ENCODE peak calls at places on chromosomes 11 and 22, in four cellular contexts. Y, I, F and E are unnamed samples.

GRCh38 chr11:27201454-27202302 is 161.1 kb downstream of the BBOX1 start:
- DNase-seq in Y (peak), I (peak), F (no peak), E (no peak)

GRCh38 chr11:25924586-25924985 is 407.3 kb upstream of the ANO3 start:
- DNase-seq in I (no peak), Y (no peak), F (no peak), E (no peak)

GRCh38 chr11:11244470-11245080 is 108.5 kb downstream of the CSNK2A3 start:
- DNase-seq in F (no peak), I (no peak), Y (no peak), E (no peak)

GRCh38 chr22:37807410-37808293 is at the start of gene GCAT:
- DNase-seq in I (peak), F (peak), Y (peak), E (peak)

GRCh38 chr11:11731311-11732083 is 109.7 kb upstream of the GALNT18 start:
- DNase-seq in F (no peak), Y (no peak), I (no peak), E (no peak)

GRCh38 chr22:35631597-35631996 is 14.5 kb upstream of the MB start:
- DNase-seq in I (peak), Y (peak), F (peak), E (peak)

GRCh38 chr11:6418958-6419611 is at the start of gene APBB1:
- DNase-seq in F (no peak), Y (no peak), I (peak), E (peak)

GRCh38 chr11:2418961-2419360 is 18.4 kb downstream of the TSSC4 start:
- DNase-seq in I (no peak), F (no peak), Y (no peak), E (no peak)

GRCh38 chr22:20244744-20245576 is 23.2 kb downstream of the RTN4R start:
- DNase-seq in F (no peak), Y (no peak), I (peak), E (no peak)

GRCh38 chr11:15835705-15836411 is 520.5 kb downstream of the SOX6 start:
- DNase-seq in Y (no peak), F (no peak), I (no peak), E (no peak)

GRCh38 chr11:76613901-76614300 is 56.6 kb downstream of the LRRC32 start:
- DNase-seq in F (no peak), I (no peak), Y (no peak), E (no peak)

GRCh38 chr11:76616676-76617552 is 53.6 kb downstream of the LRRC32 start:
- DNase-seq in Y (no peak), F (no peak), I (no peak), E (no peak)

GRCh38 chr11:76614471-76615183 is 55.9 kb downstream of the LRRC32 start:
- DNase-seq in F (no peak), Y (no peak), I (no peak), E (no peak)

GRCh38 chr11:76617553-76618265 is 52.8 kb downstream of the LRRC32 start:
- DNase-seq in Y (no peak), I (no peak), F (no peak), E (no peak)

DNA sequence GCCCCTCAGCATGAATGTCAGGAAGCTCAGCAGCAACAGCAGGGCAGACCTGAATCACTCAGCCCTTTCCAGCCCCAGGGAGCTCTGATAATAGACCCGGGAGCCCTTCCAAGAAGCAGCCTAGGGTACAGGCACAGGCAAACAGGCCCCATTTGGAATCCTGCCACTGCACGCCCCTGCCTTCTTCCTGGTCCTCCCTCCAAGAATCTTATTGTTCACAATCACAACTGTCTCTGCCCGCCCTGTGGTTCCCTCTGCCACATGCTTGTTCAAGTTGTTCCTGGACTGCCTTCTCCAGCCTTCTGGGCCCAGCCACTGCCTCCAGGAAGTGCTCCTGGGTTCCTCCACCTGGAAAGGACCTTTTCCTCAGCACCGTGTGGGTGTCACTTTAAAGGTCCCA is 54.6 kb downstream of the LRRC32 start:
- DNase-seq in I (no peak), F (no peak), Y (no peak), E (no peak)
- TF ChIP-seq JUN in I (no peak), F (no peak), Y (no peak), E (no peak)

GRCh38 chr11:7971846-7972245 is 6.6 kb upstream of the NLRP10 start:
- DNase-seq in Y (no peak), I (no peak), F (no peak), E (no peak)

GRCh38 chr11:7967826-7968225 is 2.6 kb upstream of the NLRP10 start:
- DNase-seq in I (no peak), Y (no peak), F (no peak), E (no peak)

GRCh38 chr11:7967097-7967496 is 1.9 kb upstream of the NLRP10 start:
- DNase-seq in Y (no peak), I (no peak), F (no peak), E (no peak)

GRCh38 chr11:7968686-7969085 is 3.4 kb upstream of the NLRP10 start:
- DNase-seq in F (no peak), Y (no peak), I (no peak), E (no peak)

DNA sequence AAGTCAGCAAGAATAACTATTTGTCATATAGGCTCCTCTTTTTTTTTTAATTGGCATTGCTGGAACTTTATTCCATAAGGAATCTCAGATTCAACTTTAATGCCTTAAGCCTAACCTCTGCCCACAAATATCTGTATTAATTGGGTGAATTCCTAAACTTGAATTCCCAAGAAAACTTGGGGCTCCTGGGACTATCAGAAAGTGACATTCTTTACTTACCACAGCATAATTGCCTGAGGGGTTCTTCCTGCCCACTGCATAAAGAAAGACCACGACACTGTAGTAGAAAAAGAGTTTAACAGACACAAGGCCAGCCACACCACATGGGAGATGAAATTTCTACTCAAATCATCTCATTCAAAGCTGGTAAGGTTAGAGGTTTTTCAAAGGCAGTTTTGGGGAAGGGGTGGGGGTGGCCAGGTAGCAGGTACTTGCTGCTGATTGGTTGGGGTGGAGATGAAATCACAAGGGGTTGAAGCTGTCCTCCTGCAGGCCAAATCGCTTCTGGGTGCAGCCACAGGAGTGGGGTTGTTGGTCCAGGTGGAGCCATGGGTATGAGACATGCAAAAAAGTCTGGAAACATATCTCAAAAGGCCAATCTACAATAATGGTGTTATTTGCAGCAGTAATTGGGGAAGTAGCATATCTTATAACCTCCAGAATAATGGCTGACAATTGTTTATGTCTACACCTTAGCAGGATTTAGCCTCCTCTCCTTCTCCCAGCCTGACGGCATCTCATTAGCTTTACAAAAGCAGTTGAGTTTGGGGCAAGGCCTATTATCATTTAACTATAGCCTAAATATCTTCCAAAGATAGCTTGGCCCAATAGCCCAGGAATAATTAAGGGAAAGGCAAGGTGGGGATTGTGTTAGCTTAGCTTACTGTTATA is 4.8 kb upstream of the NLRP10 start:
- DNase-seq in Y (no peak), F (peak), I (no peak), E (peak)
- TF ChIP-seq MAX in Y (no peak), F (no peak), I (no peak), E (no peak)

GRCh38 chr11:78420796-78421209 is 3.2 kb upstream of the GAB2 start:
- DNase-seq in Y (no peak), F (no peak), I (no peak), E (no peak)
- TF ChIP-seq ATF2 in Y (no peak), F (no peak), I (no peak), E (no peak)

GRCh38 chr11:69209936-69210659 is 54.4 kb downstream of the SMIM38 start:
- DNase-seq in F (no peak), I (peak), Y (peak), E (peak)

GRCh38 chr11:69209038-69209350 is 53.3 kb downstream of the SMIM38 start:
- DNase-seq in I (no peak), Y (no peak), F (no peak), E (peak)

GRCh38 chr11:69209421-69209820 is 53.7 kb downstream of the SMIM38 start:
- DNase-seq in Y (no peak), F (no peak), I (no peak), E (no peak)

GRCh38 chr11:69211540-69212120 is 55.9 kb downstream of the SMIM38 start:
- DNase-seq in F (no peak), I (no peak), Y (no peak), E (peak)

DNA sequence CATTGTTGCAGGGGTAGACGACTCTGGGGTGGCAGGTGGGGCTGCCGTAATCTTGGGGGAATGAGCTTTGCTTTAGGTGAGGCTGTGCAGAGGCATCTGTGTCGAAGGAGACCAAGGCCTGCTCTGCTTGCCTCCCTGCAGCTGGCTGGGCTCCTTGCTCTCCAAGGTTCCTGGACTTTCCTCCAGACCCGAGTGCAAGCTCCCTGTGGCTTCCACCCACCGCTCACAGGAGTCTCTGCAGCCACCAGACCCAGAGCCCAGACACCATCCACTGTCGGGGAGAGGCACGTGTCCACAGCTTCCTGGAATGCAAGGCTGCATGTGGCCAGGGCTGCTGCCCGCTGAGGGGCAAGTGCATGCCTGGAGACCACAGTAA is 54.9 kb downstream of the SMIM38 start:
- DNase-seq in Y (no peak), I (no peak), F (no peak), E (no peak)
- TF ChIP-seq JUN in Y (no peak), I (no peak), F (no peak), E (no peak)

GRCh38 chr11:128790200-128790599 is 76.9 kb downstream of the KCNJ1 start:
- DNase-seq in Y (no peak), F (no peak), I (no peak), E (no peak)
- TF ChIP-seq MAX in Y (no peak), F (no peak), I (no peak), E (no peak)

GRCh38 chr11:106087815-106088435 is 10.5 kb downstream of the AASDHPPT start:
- DNase-seq in Y (peak), F (no peak), I (no peak), E (peak)
- TF ChIP-seq ATF2 in Y (no peak), F (no peak), I (no peak), E (no peak)

DNA sequence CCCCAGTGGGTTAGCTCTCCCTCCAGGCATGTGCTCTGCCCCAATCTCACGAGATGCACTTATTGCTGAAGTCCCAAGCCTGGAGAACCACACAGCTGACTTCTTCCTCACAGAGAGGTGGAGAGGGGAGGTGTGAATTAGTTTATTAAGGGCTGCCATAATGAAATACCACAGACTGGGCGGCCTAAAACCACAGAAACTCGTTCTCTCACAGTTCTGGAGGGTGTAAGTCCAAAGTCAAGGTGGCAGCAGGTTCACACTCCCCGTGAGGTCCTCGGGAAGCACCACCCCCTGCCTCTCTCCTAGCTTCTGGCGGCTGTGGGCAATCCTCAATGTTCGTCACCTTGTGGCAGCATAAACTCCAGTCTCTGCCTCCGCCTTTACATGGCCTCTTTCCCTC is 39.3 kb downstream of the TECTA start:
- DNase-seq in F (no peak), I (no peak), Y (no peak), E (no peak)
- TF ChIP-seq JUN in F (no peak), I (no peak), Y (no peak), E (no peak)

DNA sequence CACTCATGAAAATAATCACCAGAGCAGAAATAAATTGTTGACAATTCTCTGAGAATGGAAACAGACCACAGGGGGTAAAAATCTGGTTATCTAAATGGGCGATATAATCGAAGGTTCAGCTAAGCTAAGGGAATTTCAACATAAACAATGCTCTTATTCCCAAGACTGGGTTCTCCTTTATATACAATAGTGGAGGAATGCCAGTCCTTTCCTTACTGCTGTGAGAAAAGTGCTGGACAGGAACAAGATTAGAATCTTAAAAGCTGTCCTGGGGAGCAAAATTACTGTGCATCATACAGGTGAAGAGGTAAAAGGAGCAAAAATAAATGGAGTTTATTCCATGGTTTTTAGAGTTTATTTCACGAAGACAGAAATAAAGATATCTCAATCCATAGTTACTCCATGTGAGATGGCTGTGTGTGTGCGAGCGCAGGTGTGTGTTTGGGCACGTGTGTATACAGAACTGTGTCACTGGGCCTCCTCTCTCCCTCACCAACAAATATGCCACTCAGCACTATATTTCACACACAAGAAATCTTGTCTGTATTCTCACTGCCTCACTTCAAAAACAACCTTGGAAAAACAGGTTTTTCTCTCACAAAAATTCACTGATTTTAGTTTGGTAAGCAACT is 385.6 kb downstream of the DCDC1 start:
- DNase-seq in F (no peak), Y (no peak), I (no peak), E (no peak)
- TF ChIP-seq MAX in F (no peak), Y (no peak), I (no peak), E (no peak)

DNA sequence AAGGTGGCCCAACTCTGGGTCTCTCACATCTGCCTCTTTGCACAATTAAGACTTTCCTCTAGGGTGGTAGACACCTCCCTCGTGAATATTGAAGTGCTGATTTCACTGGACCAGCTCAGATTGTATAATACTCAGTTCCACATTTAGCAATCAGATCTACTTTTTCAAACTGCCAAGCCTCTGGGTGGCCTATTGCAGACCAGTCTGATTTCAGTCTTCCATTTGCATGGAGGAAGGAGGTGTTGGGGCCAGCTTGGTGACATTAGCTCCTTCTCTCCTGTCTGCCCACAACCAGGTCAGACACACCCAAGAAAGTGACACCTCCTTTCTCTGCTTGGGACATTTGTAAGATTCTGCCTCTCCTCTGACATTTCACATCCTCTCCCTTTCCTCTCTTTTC is 78.2 kb downstream of the PPFIBP2 start:
- DNase-seq in Y (no peak), F (no peak), I (no peak), E (no peak)
- TF ChIP-seq ATF2 in Y (no peak), F (no peak), I (no peak), E (no peak)

GRCh38 chr11:117906710-117907109 is 22.5 kb downstream of the TMPRSS13 start:
- DNase-seq in I (no peak), Y (no peak), F (no peak), E (no peak)
- TF ChIP-seq JUN in I (no peak), Y (no peak), F (no peak), E (no peak)